ENCODE peak calls at places on chromosomes 13 and 19, in five cellular contexts. O is HepG2, B is H1, C is GM12878, R is K562. J is an unnamed sample.

GRCh38 chr19:6095760-6096159 is 14.5 kb downstream of the RFX2 start:
- DNase-seq in B (no peak), O (no peak), R (no peak), C (no peak), J (no peak)

GRCh38 chr13:96141032-96141431 is 51.1 kb downstream of the HS6ST3 start:
- DNase-seq in R (peak), O (peak), B (no peak), C (no peak), J (peak)

GRCh38 chr13:27251166-27252088 is at the start of gene RPL21:
- DNase-seq in R (peak), C (peak), O (peak), B (peak), J (peak)

GRCh38 chr13:107258599-107259187 is 690.8 kb upstream of the ARGLU1 start:
- DNase-seq in C (no peak), R (no peak), O (no peak), B (no peak), J (no peak)

GRCh38 chr13:90416519-90416918 is 931.0 kb upstream of the MIR17HG start:
- DNase-seq in C (no peak), O (no peak), B (no peak), R (no peak), J (no peak)

GRCh38 chr19:31533114-31533513 is 183.9 kb upstream of the TSHZ3 start:
- DNase-seq in B (peak), C (no peak), O (no peak), R (no peak), J (no peak)

GRCh38 chr19:36418287-36419001 is at the start of gene ZFP82:
- DNase-seq in O (peak), B (peak), R (peak), C (peak), J (peak)

GRCh38 chr19:37977992-37978391 is 71.0 kb downstream of the SIPA1L3 start:
- DNase-seq in C (no peak), R (no peak), O (no peak), B (no peak), J (no peak)

GRCh38 chr13:36353001-36353400 is 6.8 kb upstream of the SPART start:
- DNase-seq in R (no peak), C (no peak), B (no peak), O (no peak), J (no peak)

GRCh38 chr13:86946734-86947133 is 724.4 kb upstream of the SLITRK5 start:
- DNase-seq in R (no peak), O (no peak), B (no peak), C (no peak), J (peak)

GRCh38 chr13:69010789-69011188 is 1096.8 kb upstream of the ATXN8OS start:
- DNase-seq in O (no peak), R (no peak), C (no peak), B (no peak), J (no peak)

GRCh38 chr13:35484384-35484783 is 7.9 kb upstream of the MAB21L1 start:
- DNase-seq in B (no peak), C (no peak), R (no peak), O (no peak), J (no peak)

GRCh38 chr13:91122766-91123165 is 224.7 kb upstream of the MIR17HG start:
- DNase-seq in C (no peak), O (no peak), R (no peak), B (no peak), J (no peak)

GRCh38 chr13:99655351-99656091 is 154.2 kb downstream of the TM9SF2 start:
- DNase-seq in R (no peak), O (peak), B (no peak), C (no peak), J (no peak)

GRCh38 chr13:111954681-111955411 is 112.1 kb upstream of the SOX1 start:
- DNase-seq in B (peak), O (no peak), R (peak), C (no peak), J (no peak)

GRCh38 chr13:21465710-21466160 is 6.6 kb upstream of the ZDHHC20 start:
- DNase-seq in R (no peak), O (peak), C (no peak), B (peak), J (peak)

GRCh38 chr13:50543767-50544166 is 299.7 kb downstream of the DLEU7 start:
- DNase-seq in C (no peak), O (no peak), R (no peak), B (no peak), J (peak)

GRCh38 chr19:50819636-50820035 is 4.0 kb downstream of the KLK1 start:
- DNase-seq in R (no peak), C (no peak), O (no peak), B (no peak), J (no peak)

GRCh38 chr13:51739403-51740112 is 64.4 kb downstream of the DHRS12 start:
- DNase-seq in C (no peak), B (no peak), O (no peak), R (no peak), J (no peak)

GRCh38 chr19:929523-930258 is 3.9 kb downstream of the ARID3A start:
- DNase-seq in R (no peak), B (no peak), O (no peak), C (no peak), J (no peak)

GRCh38 chr19:31127132-31127967 is 221.9 kb downstream of the TSHZ3 start:
- DNase-seq in R (no peak), C (no peak), O (no peak), B (no peak), J (no peak)

GRCh38 chr19:31330761-31331160 is 18.5 kb downstream of the TSHZ3 start:
- DNase-seq in O (no peak), B (no peak), R (no peak), C (no peak), J (no peak)

GRCh38 chr19:57559008-57559403 is 657 bp downstream of the ZNF550 start:
- DNase-seq in R (peak), C (no peak), B (no peak), O (peak), J (peak)

GRCh38 chr13:75365724-75366173 is 116.2 kb downstream of the TBC1D4 start:
- DNase-seq in C (peak), O (no peak), R (peak), B (no peak), J (peak)

GRCh38 chr13:31629085-31629785 is 110.1 kb upstream of the RXFP2 start:
- DNase-seq in C (no peak), O (no peak), R (no peak), B (no peak), J (no peak)

GRCh38 chr19:38318595-38319142 is 976 bp upstream of the KCNK6 start:
- DNase-seq in C (no peak), B (no peak), O (no peak), R (no peak), J (no peak)

GRCh38 chr19:57241181-57241580 is 749 bp downstream of the ZNF805 start:
- DNase-seq in R (peak), C (no peak), O (peak), B (no peak), J (peak)

GRCh38 chr19:30074741-30075460 is 132.9 kb downstream of the URI1 start:
- DNase-seq in O (no peak), R (no peak), C (no peak), B (no peak), J (no peak)

GRCh38 chr19:44684892-44685847 is 13.8 kb upstream of the CEACAM16 start:
- DNase-seq in B (no peak), R (peak), O (peak), C (no peak), J (peak)

GRCh38 chr13:70107498-70108271 is at the start of gene ATXN8OS:
- DNase-seq in C (no peak), R (no peak), B (peak), O (no peak), J (peak)

GRCh38 chr19:10580979-10581631 is 6.0 kb downstream of the AP1M2 start:
- DNase-seq in O (peak), B (peak), R (peak), C (no peak), J (peak)

GRCh38 chr13:73922728-73923393 is 211.3 kb downstream of the KLF12 start:
- DNase-seq in O (no peak), C (no peak), B (no peak), R (no peak), J (no peak)

GRCh38 chr13:100521912-100522490 is 66.6 kb downstream of the GGACT start:
- DNase-seq in O (no peak), C (no peak), R (no peak), B (no peak), J (no peak)

GRCh38 chr19:52670046-52670445 is 31.9 kb upstream of the ZNF83 start:
- DNase-seq in O (no peak), B (no peak), R (no peak), C (no peak), J (peak)

GRCh38 chr13:106284358-106284757 is 251.1 kb downstream of the EFNB2 start:
- DNase-seq in C (no peak), R (no peak), B (no peak), O (no peak), J (no peak)

GRCh38 chr13:110546933-110547332 is 14.6 kb downstream of the RAB20 start:
- DNase-seq in R (peak), C (no peak), O (peak), B (no peak), J (no peak)

GRCh38 chr19:38830039-38830733 is 1.4 kb downstream of the ECH1 start:
- DNase-seq in R (no peak), O (no peak), C (no peak), B (no peak), J (no peak)

GRCh38 chr19:48968813-48969218 is 3.7 kb downstream of the FTL start:
- DNase-seq in B (no peak), C (no peak), O (no peak), R (peak), J (no peak)

GRCh38 chr19:48970139-48970766 is 5.1 kb downstream of the FTL start:
- DNase-seq in R (no peak), B (no peak), O (no peak), C (no peak), J (no peak)

GRCh38 chr19:48968179-48968661 is 3.1 kb downstream of the FTL start:
- DNase-seq in B (no peak), R (no peak), O (peak), C (no peak), J (no peak)

GRCh38 chr19:48969276-48970138 is 4.4 kb downstream of the FTL start:
- DNase-seq in B (no peak), O (no peak), C (no peak), R (peak), J (peak)

GRCh38 chr19:48970923-48971395 is 5.8 kb downstream of the FTL start:
- DNase-seq in B (peak), C (no peak), O (peak), R (peak), J (peak)
- TF ChIP-seq CREB1 in B (peak), C (peak), O (no peak), R (no peak), J (no peak)

DNA sequence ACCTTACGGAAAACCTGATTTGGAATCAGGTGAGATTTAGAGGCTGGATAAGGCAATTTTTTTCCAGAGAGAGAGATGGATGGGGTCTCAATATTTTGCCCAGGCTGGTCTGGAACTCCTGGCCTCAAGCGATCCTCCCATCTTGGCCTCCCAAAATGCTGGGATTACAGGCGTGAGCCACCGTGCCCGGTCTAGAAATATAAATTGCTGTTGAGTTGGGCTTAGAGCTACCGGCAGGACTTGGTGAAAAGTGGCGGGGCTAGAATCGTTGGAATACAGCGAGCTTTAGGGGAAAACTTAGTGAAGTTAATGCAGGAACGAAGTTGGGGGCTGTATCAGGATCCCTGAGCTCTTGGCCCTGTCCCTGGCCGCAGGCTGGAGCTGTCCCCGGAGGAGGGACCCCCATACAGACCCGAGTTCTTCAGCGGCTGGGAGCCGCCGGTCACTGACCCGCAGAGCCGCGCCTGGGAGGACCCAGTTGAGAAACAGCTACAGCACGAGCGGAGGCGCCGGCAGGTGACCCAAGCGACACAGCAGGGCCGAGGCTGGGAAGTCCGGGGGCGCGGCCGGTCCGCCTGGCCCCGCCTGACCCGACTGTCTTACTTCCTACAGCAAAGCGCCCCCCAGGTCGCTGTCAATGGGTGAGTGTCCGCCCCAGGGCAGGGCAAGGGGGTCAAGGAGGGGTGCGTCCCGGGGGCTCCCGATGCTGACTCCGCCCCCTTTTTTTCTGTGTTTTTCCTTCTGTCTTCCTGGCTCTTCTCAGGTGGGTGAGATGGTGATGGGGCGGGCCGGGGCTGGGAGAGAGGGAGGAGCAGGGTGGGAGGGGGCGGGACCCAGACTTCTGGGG is 7.6 kb downstream of the EPS8L1 start:
- DNase-seq in O (no peak), C (no peak), R (peak), B (peak), J (peak)
- TF ChIP-seq EZH2 in O (no peak), C (no peak), R (no peak), B (no peak), J (no peak)

GRCh38 chr13:79457390-79457789 is 23.6 kb upstream of the NDFIP2 start:
- DNase-seq in O (no peak), R (no peak), C (no peak), B (no peak), J (no peak)

GRCh38 chr13:79456051-79456450 is 24.9 kb upstream of the NDFIP2 start:
- DNase-seq in O (no peak), B (no peak), R (no peak), C (no peak), J (no peak)

GRCh38 chr13:79458436-79458835 is 22.5 kb upstream of the NDFIP2 start:
- DNase-seq in O (no peak), C (no peak), B (no peak), R (no peak), J (no peak)

GRCh38 chr13:79456656-79457365 is 24.1 kb upstream of the NDFIP2 start:
- DNase-seq in O (no peak), C (no peak), B (no peak), R (no peak), J (no peak)

DNA sequence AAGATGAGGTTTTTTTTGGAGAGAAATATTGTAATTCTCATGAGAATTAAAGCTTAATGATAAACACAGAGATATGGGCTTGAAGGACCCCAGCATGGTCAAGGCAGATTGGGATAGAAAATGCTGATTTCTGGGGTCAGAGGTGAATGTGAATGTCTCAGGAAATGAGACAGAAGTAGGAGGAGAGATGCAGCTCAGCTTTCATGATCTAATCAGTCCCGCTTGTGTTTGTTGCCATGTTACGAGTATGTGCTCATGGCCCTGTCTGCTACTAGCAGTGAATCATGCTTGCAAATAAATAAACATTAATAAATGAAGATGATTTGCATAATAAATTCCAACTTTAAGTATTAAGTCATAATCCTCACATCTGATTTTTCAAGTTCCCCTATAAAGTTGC is 23.0 kb upstream of the NDFIP2 start:
- DNase-seq in O (no peak), B (no peak), C (no peak), R (peak), J (no peak)
- TF ChIP-seq CREB1 in O (no peak), B (no peak), C (no peak), R (no peak), J (no peak)

DNA sequence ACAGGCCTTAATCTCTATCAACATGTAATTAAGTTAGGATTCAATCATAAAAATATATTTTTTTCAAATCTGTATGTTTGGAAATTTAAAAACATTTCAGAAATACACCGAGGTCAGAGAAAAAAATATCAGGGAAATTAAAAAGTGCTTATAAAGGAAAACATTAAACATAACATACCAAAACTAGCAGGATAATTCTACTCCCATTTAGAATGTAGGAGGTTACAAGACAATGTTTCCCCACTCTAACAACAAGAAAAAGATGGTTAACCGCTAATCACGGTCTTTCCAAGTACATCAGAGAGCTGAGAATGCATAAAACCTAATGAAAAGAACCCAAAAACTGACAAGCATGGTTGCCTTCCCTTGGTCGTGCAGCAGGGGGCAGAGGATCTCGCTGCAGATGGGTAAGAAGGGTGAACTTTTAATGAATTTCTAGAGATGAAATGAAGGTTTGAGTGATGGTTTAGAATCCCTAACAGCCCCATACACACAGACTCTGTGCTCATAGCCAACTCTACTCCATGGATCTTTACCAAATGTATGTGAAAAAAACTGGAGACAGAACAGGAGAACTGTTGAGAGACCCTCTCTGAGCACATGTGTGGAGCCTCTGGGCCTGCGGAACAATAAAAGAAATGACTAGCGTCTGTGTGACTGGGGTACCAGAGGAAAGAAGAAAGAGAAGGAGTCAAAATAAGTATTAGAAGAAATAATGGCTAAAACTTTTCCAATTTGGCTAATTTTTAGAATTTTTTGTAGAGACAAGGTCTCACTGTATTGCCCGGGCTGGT is 51.3 kb upstream of the LSM14A start:
- DNase-seq in R (peak), B (peak), O (peak), C (no peak), J (peak)
- TF ChIP-seq EZH2 in R (no peak), B (no peak), O (no peak), C (no peak), J (no peak)

GRCh38 chr19:17309198-17309961 is at the start of gene DDA1:
- DNase-seq in R (peak), O (peak), B (peak), C (peak), J (peak)

GRCh38 chr19:17311455-17312248 is 2.3 kb downstream of the DDA1 start:
- DNase-seq in R (no peak), B (no peak), C (no peak), O (peak), J (no peak)

GRCh38 chr19:17307876-17308377 is 1.4 kb upstream of the DDA1 start:
- DNase-seq in O (no peak), R (peak), B (no peak), C (no peak), J (no peak)

GRCh38 chr19:17312481-17313113 is 3.2 kb downstream of the DDA1 start:
- DNase-seq in O (no peak), R (no peak), B (no peak), C (no peak), J (no peak)

DNA sequence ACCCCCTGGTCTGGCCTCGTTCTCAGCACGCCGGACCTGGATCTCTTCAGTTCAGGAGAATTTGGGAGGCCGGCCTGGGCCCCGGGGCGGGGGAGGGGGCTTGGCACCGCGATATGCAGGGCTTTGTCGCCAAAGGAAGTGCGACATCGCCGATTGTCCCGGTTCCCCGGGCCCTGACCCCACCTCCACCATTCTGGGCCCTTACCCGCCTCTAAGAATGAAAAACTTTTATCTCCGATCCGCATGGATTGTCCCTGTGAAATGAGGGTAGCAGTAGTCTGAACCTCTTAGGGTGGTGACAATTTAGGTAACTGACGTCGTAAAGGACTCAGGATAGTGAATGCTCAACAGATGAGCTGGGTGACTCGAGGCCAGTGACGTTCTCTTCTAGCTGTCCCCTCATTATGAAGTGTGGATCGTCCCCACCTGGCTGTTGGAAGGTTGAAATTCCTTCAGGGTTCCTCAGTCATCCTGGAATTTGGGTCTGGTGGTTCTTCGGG is 649 bp downstream of the DDA1 start:
- DNase-seq in B (no peak), R (no peak), O (no peak), C (no peak), J (no peak)
- TF ChIP-seq CREB1 in B (no peak), R (no peak), O (no peak), C (peak), J (peak)

DNA sequence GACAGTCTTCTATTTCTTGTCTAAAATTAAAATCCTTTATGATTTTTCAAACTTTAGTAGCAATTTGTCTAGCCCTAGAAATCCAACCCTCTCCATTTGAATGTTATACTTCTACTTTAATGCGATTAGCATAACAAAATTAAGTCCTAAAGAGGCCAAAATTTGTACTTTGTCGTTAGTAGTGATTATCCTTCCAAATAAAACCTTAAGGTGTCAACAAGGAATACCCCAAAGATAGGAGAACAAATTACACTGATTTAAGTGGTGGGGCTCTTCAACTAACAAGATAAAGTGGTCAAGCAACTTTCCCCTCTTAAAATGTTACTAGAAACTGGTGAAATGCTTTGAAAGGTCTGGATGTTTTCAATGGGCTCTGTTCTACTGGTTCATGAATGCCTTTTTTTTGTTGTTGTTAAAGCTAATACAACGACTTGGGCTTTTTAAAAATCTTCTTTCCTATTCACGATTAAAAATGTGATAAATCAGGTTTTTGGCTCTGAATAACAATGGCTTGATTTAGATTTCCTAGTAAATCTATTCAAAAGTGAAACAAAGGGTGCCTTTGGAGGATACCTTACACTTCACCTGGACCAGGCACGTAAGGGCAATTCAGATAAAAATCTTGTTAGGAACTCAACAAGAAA is 3.3 kb downstream of the SOX21 start:
- DNase-seq in O (no peak), R (no peak), B (no peak), C (no peak), J (peak)
- TF ChIP-seq EZH2 in O (no peak), R (no peak), B (no peak), C (no peak), J (no peak)

J was measured in GM23338.